ENCODE peak calls at places on chromosomes 1 and 21, in five cellular contexts. Q is activated T-cell treated with anti-CD3 and anti-CD28 coated beads for 1 hour; K is fibroblast of pulmonary artery; O is GM12865; T is stimulated activated CD8-positive, alpha-beta memory T cell treated with anti-CD3 and anti-CD28 coated beads, Interleukin-15, amount 100 ng/mL, for 4 hours. U is an unnamed sample.

GRCh38 chr1:14369526-14370213 is 228.8 kb upstream of the KAZN start:
- DNase-seq in Q (no peak), K (no peak), O (no peak), T (no peak), U (no peak)

GRCh38 chr1:203598736-203599135 is 27.9 kb upstream of the ATP2B4 start:
- DNase-seq in O (no peak), Q (no peak), T (no peak), K (no peak), U (no peak)

GRCh38 chr1:58528518-58528917 is 18.0 kb downstream of the OMA1 start:
- DNase-seq in Q (no peak), O (no peak), K (peak; percentile 92), T (no peak), U (peak; percentile 42)

GRCh38 chr1:77582905-77583304 is 99.6 kb downstream of the ZZZ3 start:
- DNase-seq in O (peak; percentile 10), T (no peak), K (no peak), Q (no peak), U (no peak)

GRCh38 chr1:14328687-14329086 is 269.8 kb upstream of the KAZN start:
- DNase-seq in T (no peak), K (no peak), Q (no peak), O (no peak), U (no peak)

GRCh38 chr1:125086611-125087010 is 3901.8 kb downstream of the SRGAP2C start:
- DNase-seq in O (no peak), T (no peak), K (no peak), Q (no peak), U (no peak)

GRCh38 chr1:53342735-53343470 is 15.0 kb upstream of the LRP8 start:
- DNase-seq in Q (no peak), T (no peak), K (no peak), O (no peak), U (no peak)

GRCh38 chr1:111802110-111802509 is 46.4 kb downstream of the DDX20 start:
- DNase-seq in Q (no peak), K (no peak), T (no peak), O (no peak), U (no peak)

GRCh38 chr1:162541619-162542141 is 19.8 kb upstream of the UAP1 start:
- DNase-seq in O (no peak), K (peak; percentile 97), T (no peak), Q (no peak), U (peak; percentile 93)

GRCh38 chr1:43664369-43664768 is 14.4 kb downstream of the KDM4A start:
- DNase-seq in O (peak; percentile 55), K (no peak), T (no peak), Q (no peak), U (no peak)

GRCh38 chr1:203702130-203702577 is 62.8 kb upstream of the LAX1 start:
- DNase-seq in T (peak; percentile 40), Q (peak; percentile 59), K (peak; percentile 67), O (peak; percentile 70), U (peak; percentile 22)

GRCh38 chr1:178954937-178955336 is 70.8 kb upstream of the FAM20B start:
- DNase-seq in Q (no peak), O (no peak), K (no peak), T (no peak), U (no peak)

GRCh38 chr1:82019512-82019911 is 218.8 kb downstream of the ADGRL2 start:
- DNase-seq in K (no peak), Q (no peak), O (no peak), T (no peak), U (no peak)

GRCh38 chr1:161676958-161677689 is 14.2 kb downstream of the FCGR2B start:
- DNase-seq in K (no peak), T (no peak), Q (no peak), O (no peak), U (no peak)

GRCh38 chr1:201261771-201262547 is 21.3 kb upstream of the PKP1 start:
- DNase-seq in Q (no peak), K (no peak), O (no peak), T (no peak), U (no peak)

GRCh38 chr21:41071410-41071809 is 96.5 kb upstream of the BACE2 start:
- DNase-seq in Q (no peak), K (no peak), T (no peak), O (no peak), U (no peak)

GRCh38 chr1:204791453-204792366 is 79.0 kb upstream of the NFASC start:
- DNase-seq in O (peak; percentile 84), T (peak; percentile 56), Q (peak; percentile 86), K (peak; percentile 60), U (peak; percentile 33)

GRCh38 chr1:184650177-184650866 is 104.3 kb downstream of the EDEM3 start:
- DNase-seq in K (no peak), O (no peak), T (no peak), Q (no peak), U (no peak)

GRCh38 chr1:155000475-155000724 is 2.2 kb upstream of the ZBTB7B start:
- DNase-seq in K (no peak), T (no peak), O (peak; percentile 44), Q (no peak), U (no peak)

GRCh38 chr21:45530423-45531113 is 11.7 kb downstream of the SLC19A1 start:
- DNase-seq in O (no peak), T (no peak), Q (no peak), K (no peak), U (no peak)

GRCh38 chr1:218930879-218931278 is 242.8 kb upstream of the LYPLAL1 start:
- DNase-seq in Q (no peak), O (no peak), K (peak; percentile 99), T (no peak), U (peak; percentile 79)

GRCh38 chr1:193417420-193417819 is 231.0 kb upstream of the B3GALT2 start:
- DNase-seq in T (no peak), Q (no peak), K (peak; percentile 34), O (no peak), U (peak; percentile 45)

GRCh38 chr1:227244339-227245118 is 73.8 kb downstream of the CDC42BPA start:
- DNase-seq in K (no peak), T (no peak), Q (no peak), O (no peak), U (no peak)

GRCh38 chr1:171087896-171088295 is 2.8 kb upstream of the FMO3 start:
- DNase-seq in T (no peak), K (no peak), O (no peak), Q (no peak), U (no peak)

GRCh38 chr1:66521736-66522365 is 12.1 kb upstream of the SGIP1 start:
- DNase-seq in Q (no peak), O (no peak), T (no peak), K (peak; percentile 85), U (peak; percentile 70)

GRCh38 chr1:148160421-148161251 is 8.6 kb upstream of the NBPF11 start:
- DNase-seq in T (no peak), O (no peak), Q (no peak), K (no peak), U (no peak)

GRCh38 chr1:159261726-159262494 is 40.2 kb upstream of the FCER1A start:
- DNase-seq in T (no peak), Q (no peak), K (no peak), O (no peak), U (no peak)

GRCh38 chr1:236978740-236979139 is 25.5 kb downstream of the MT1HL1 start:
- DNase-seq in Q (no peak), O (no peak), K (no peak), T (no peak), U (no peak)

GRCh38 chr1:26197813-26198212 is 7.4 kb downstream of the CATSPER4 start:
- DNase-seq in O (no peak), K (no peak), T (no peak), Q (no peak), U (no peak)

GRCh38 chr1:27574871-27575831 is 28.8 kb downstream of the AHDC1 start:
- DNase-seq in K (peak; percentile 82), Q (no peak), T (no peak), O (no peak), U (peak; percentile 68)

GRCh38 chr1:177873238-177873637 is 96.6 kb downstream of the SEC16B start:
- DNase-seq in Q (no peak), T (no peak), K (peak; percentile 84), O (no peak), U (peak; percentile 85)

GRCh38 chr21:43703068-43703880 is 15.7 kb upstream of the PDXK start:
- DNase-seq in O (no peak), T (no peak), K (peak; percentile 78), Q (no peak), U (peak; percentile 69)

GRCh38 chr21:26925636-26926035 is 41.3 kb downstream of the ADAMTS5 start:
- DNase-seq in O (no peak), T (no peak), Q (no peak), K (no peak), U (no peak)

U was measured in brain microvascular endothelial cell.